ENCODE peak calls at places on chromosomes 12 and 14, in six cellular contexts. J is lower lobe of right lung, K is cardiac muscle cell, I is transverse colon, Z is fibroblast of mammary gland, D is thyroid gland. T is an unnamed sample.

GRCh38 chr12:93130371-93131049 is 201.4 kb upstream of the EEA1 start:
- DNase-seq in K (peak), D (no peak), J (no peak), I (no peak), Z (peak), T (no peak)

GRCh38 chr12:26971963-26972362 is 33.7 kb downstream of the FGFR1OP2 start:
- DNase-seq in D (no peak), J (no peak), I (no peak), Z (no peak), K (no peak), T (no peak)

GRCh38 chr14:33957299-33957698 is 6.4 kb upstream of the EGLN3 start:
- DNase-seq in Z (no peak), J (no peak), D (no peak), I (no peak), K (no peak), T (no peak)

GRCh38 chr12:28497889-28498411 is 307.7 kb downstream of the CCDC91 start:
- DNase-seq in Z (peak), K (no peak), J (no peak), D (no peak), I (no peak), T (peak)

GRCh38 chr12:55829967-55830600 is 697 bp upstream of the DNAJC14 start:
- DNase-seq in K (peak), D (peak), I (peak), J (peak), Z (no peak), T (no peak)

GRCh38 chr14:63273717-63274673 is 44.7 kb downstream of the GPHB5 start:
- DNase-seq in K (no peak), Z (peak), J (no peak), D (no peak), I (no peak), T (peak)

GRCh38 chr14:99818503-99819036 is 25.4 kb downstream of the EML1 start:
- DNase-seq in D (no peak), I (no peak), K (no peak), Z (no peak), J (no peak), T (no peak)

GRCh38 chr14:74941676-74942097 is 13.7 kb downstream of the PGF start:
- DNase-seq in K (no peak), I (peak), J (peak), D (peak), Z (peak), T (peak)

GRCh38 chr12:6215932-6216494 is 15.8 kb downstream of the CD9 start:
- DNase-seq in Z (peak), D (peak), J (peak), I (peak), K (no peak), T (peak)

GRCh38 chr12:106096376-106096775 is 42.4 kb downstream of the NUAK1 start:
- DNase-seq in Z (no peak), D (peak), J (no peak), I (no peak), K (no peak), T (no peak)

GRCh38 chr14:91331761-91332447 is 85.7 kb downstream of the CCDC88C start:
- DNase-seq in Z (no peak), I (peak), J (peak), K (no peak), D (peak), T (no peak)

GRCh38 chr12:1908758-1909157 is 9.7 kb downstream of the CACNA2D4 start:
- DNase-seq in K (no peak), Z (no peak), J (peak), I (no peak), D (no peak), T (no peak)

GRCh38 chr12:31029916-31030562 is 43.6 kb upstream of the DDX11 start:
- DNase-seq in K (peak), Z (no peak), J (no peak), D (peak), I (no peak), T (no peak)

GRCh38 chr14:105187116-105187515 is 6.0 kb upstream of the NUDT14 start:
- DNase-seq in D (no peak), Z (no peak), J (no peak), I (no peak), K (no peak), T (no peak)

GRCh38 chr12:42145552-42146215 is 1.0 kb upstream of the GXYLT1 start:
- DNase-seq in K (peak), J (no peak), I (peak), Z (peak), D (no peak), T (no peak)

GRCh38 chr12:109461049-109461845 is 15.9 kb downstream of the KCTD10 start:
- DNase-seq in J (peak), D (no peak), Z (peak), I (peak), K (peak), T (peak)

GRCh38 chr14:29220077-29220476 is 453.5 kb downstream of the FOXG1 start:
- DNase-seq in K (peak), I (no peak), Z (no peak), D (no peak), J (no peak), T (no peak)

GRCh38 chr14:37597538-37598084 is 2.2 kb downstream of the TTC6 start:
- DNase-seq in J (no peak), Z (peak), I (peak), D (no peak), K (no peak), T (no peak)

GRCh38 chr12:113103756-113104450 is 31.7 kb downstream of the RASAL1 start:
- DNase-seq in I (peak), K (peak), D (peak), Z (no peak), J (peak), T (no peak)

GRCh38 chr12:6899837-6900519 is 4.6 kb upstream of the LRRC23 start:
- DNase-seq in I (peak), J (peak), D (peak), Z (peak), K (no peak), T (peak)

GRCh38 chr12:121917950-121918678 is at the start of gene CFAP251:
- DNase-seq in J (peak), K (peak), I (peak), Z (no peak), D (peak), T (peak)

GRCh38 chr12:68686262-68686594 is 550 bp upstream of the NUP107 start:
- DNase-seq in Z (no peak), I (no peak), J (no peak), D (no peak), K (no peak), T (no peak)

GRCh38 chr12:79262938-79263337 is 398.4 kb downstream of the SYT1 start:
- DNase-seq in D (no peak), J (no peak), Z (no peak), I (no peak), K (no peak), T (peak)

GRCh38 chr14:39005044-39005736 is 97.8 kb downstream of the SEC23A start:
- DNase-seq in K (no peak), I (peak), J (no peak), D (no peak), Z (peak), T (peak)

GRCh38 chr14:32507029-32507984 is 178.2 kb downstream of the AKAP6 start:
- DNase-seq in I (no peak), J (no peak), K (no peak), Z (peak), D (no peak), T (peak)

GRCh38 chr12:53344487-53344823 is 8.3 kb upstream of the SP7 start:
- DNase-seq in I (no peak), K (no peak), D (no peak), Z (no peak), J (no peak), T (no peak)
- H3K4me3 ChIP-seq in I (peak), K (peak), D (peak), Z (peak), J (peak), T (peak)

DNA sequence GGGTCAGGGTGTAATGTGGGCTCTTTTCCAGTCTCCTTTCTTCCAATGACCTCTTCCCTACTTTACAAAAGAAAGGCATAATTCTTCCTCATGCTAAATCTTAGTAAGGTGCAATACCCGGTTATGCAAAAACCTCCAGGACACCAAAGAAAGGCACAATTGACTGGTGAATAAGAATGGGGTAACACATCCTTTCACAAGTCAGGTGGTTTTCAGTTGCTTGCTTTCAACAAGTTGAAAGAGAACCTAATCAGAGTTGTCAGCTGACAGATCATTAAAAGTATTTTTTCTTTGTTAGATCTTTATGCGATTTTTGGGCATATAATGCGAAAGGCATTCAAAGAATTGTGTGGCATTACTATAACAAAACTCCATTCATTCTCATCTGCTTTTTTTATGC is 1.3 kb upstream of the AEBP2 start:
- DNase-seq in K (no peak), Z (no peak), D (no peak), I (no peak), J (no peak), T (no peak)
- TF ChIP-seq CTCF in K (no peak), Z (no peak), D (no peak), I (no peak), J (no peak), T (no peak)

DNA sequence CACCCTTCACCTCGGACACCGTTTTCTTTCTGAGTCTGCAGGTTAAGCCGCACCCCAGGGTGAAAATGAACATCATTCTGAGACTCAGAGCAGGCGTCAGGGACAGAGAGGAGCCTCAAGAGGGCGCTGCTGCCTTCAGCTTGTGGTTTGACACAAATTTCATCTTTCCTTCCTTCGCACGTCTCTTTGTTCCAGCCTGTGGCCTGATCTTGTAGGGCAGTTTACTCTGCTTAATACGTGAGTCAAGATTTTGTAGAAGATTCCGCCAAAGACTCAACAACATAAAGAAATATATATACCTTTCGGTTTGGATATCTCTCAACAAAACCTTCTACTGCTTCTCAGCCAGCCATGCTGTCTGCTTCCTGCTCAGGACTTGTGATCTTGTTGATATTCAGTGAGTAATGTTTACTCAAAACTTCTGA is 329.3 kb upstream of the OR4E1 start:
- DNase-seq in J (peak), Z (no peak), D (peak), I (peak), K (peak), T (no peak)
- H3K4me3 ChIP-seq in J (no peak), Z (no peak), D (no peak), I (no peak), K (no peak), T (no peak)

DNA sequence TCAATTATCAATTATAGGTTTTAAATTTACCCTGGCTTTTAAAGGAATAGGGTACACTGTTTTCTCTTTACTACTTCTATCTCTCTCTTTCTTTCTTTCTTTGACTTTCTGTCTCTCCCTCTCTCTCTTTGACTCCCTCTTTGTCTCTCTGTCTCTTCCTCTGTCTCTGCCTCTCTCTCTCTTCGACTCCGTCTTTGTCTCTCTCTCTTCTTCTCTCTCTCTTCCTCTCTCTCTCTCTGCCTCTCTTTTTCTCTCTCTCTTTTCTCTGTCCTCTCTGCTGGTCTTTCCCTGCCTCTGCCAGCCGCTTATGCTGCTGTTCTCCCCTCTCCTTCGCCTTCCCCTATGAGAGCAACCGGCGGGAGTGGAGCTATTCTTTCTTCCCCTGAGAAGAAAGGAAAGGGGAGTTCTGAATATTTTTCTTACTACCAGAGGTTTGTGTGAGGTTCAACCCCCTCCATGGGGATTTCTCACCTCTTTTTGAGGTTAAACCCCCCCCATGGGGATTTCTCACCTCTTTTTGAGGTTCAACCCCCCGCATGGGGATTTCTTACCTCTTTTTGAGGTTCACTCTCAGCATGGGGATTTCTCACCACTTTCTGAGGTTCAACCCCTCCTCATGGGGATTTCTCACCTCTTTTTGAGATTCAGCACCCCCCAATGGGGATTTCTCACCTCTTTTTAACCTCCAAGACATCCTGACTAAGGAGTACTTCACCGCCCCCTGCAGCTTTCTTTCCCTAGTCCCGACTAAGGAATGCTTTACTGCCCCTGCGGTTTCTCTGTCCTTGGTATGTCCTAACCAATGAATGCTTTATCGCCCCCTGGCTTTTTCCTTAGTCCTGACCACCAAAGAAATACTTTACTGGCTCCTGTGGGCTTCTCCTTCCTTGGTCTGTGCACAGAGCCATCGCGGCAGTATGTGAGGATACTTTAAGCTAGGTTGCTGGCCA is 27.4 kb upstream of the DDHD1 start:
- DNase-seq in Z (peak), I (peak), J (no peak), K (peak), D (no peak), T (peak)
- TF ChIP-seq CTCF in Z (peak), I (no peak), J (no peak), K (peak), D (no peak), T (peak)

GRCh38 chr12:89344043-89344861 is 8.0 kb downstream of the DUSP6 start:
- DNase-seq in Z (no peak), J (no peak), D (no peak), I (no peak), K (no peak), T (no peak)
- H3K4me3 ChIP-seq in Z (no peak), J (no peak), D (no peak), I (no peak), K (no peak), T (no peak)

DNA sequence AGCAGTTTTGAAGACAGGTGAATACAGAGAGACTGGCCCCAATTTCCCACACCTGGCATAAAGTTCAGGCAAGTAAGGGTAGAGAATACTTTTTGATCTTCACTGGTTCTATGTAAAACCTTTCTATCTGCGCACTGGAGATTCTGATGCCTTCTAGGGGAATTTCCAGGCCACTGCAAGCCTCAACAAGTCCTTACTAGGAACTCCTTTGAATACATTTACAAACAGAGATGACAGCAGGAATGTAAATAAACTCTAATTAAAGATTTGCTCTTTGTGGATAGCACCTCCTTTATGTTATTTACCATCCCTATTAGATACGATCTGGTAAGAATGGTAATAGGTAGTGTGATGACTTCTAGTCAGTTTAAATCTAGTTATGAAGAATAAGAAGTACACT is 69.2 kb downstream of the NTN4 start:
- DNase-seq in K (no peak), J (no peak), Z (no peak), I (no peak), D (no peak), T (no peak)
- TF ChIP-seq CTCF in K (no peak), J (no peak), Z (peak), I (no peak), D (no peak), T (no peak)

GRCh38 chr12:11746024-11746771 is 96.7 kb downstream of the ETV6 start:
- DNase-seq in I (no peak), D (no peak), Z (peak), K (no peak), J (no peak), T (peak)

GRCh38 chr12:11747969-11748368 is 98.5 kb downstream of the ETV6 start:
- DNase-seq in D (no peak), Z (no peak), I (no peak), J (no peak), K (no peak), T (no peak)

GRCh38 chr12:11749943-11750690 is 100.6 kb downstream of the ETV6 start:
- DNase-seq in I (no peak), J (peak), D (no peak), Z (no peak), K (no peak), T (no peak)

GRCh38 chr12:11745112-11745511 is 95.6 kb downstream of the ETV6 start:
- DNase-seq in Z (no peak), D (no peak), J (no peak), I (no peak), K (no peak), T (no peak)

GRCh38 chr12:11746940-11747716 is 97.7 kb downstream of the ETV6 start:
- DNase-seq in I (no peak), J (no peak), Z (no peak), K (no peak), D (no peak), T (no peak)
- H3K4me3 ChIP-seq in I (no peak), J (no peak), Z (no peak), K (no peak), D (no peak), T (no peak)

GRCh38 chr12:82855872-82856271 is 169.2 kb downstream of the TMTC2 start:
- DNase-seq in Z (no peak), J (no peak), I (no peak), D (no peak), K (no peak), T (no peak)

GRCh38 chr12:82857911-82858533 is 171.3 kb downstream of the TMTC2 start:
- DNase-seq in J (no peak), Z (no peak), D (no peak), I (no peak), K (no peak), T (no peak)

GRCh38 chr12:82858534-82858917 is 171.8 kb downstream of the TMTC2 start:
- DNase-seq in D (no peak), J (no peak), I (no peak), Z (no peak), K (no peak), T (no peak)

GRCh38 chr12:82852529-82852928 is 165.8 kb downstream of the TMTC2 start:
- DNase-seq in I (no peak), Z (no peak), J (no peak), D (no peak), K (no peak), T (no peak)

DNA sequence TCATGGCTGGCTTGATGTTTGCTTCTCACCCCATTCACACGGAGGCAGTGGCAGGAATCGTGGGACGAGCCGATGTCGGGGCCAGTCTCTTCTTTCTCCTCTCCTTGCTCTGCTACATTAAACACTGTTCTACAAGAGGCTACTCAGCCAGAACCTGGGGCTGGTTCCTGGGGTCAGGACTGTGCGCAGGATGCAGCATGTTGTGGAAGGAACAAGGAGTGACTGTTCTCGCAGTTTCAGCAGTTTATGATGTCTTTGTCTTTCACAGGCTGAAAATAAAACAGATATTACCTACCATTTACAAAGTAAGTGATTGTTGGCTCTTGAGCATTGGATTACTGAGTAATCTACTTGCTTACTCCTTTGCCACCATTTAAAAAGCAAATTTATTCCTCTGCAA is 170.6 kb downstream of the TMTC2 start:
- DNase-seq in Z (no peak), J (no peak), I (no peak), D (no peak), K (no peak), T (no peak)
- TF ChIP-seq CTCF in Z (no peak), J (no peak), I (no peak), D (no peak), K (no peak), T (no peak)